ENCODE peak calls at places on chromosomes 4 and X, in ten cellular contexts. T is ovary; P is dorsolateral prefrontal cortex; N is heart right ventricle; H is HL-60; A is pancreas; Q is uterus; K is cardiac muscle cell; S is breast epithelium; U is CD4-positive, alpha-beta T cell. R is an unnamed sample.

GRCh38 chr4:140185725-140186124 is 31.7 kb upstream of the MAML3 start:
- DNase-seq in Q (no peak), N (no peak), T (no peak), A (no peak), S (no peak), P (no peak), U (no peak), H (no peak), K (no peak), R (no peak)

GRCh38 chr4:10831727-10832408 is 147.3 kb upstream of the CLNK start:
- DNase-seq in T (no peak), Q (no peak), A (no peak), H (no peak), P (no peak), N (no peak), K (no peak), S (no peak), U (no peak), R (no peak)

GRCh38 chr4:182649698-182650477 is 267.3 kb downstream of the DCTD start:
- DNase-seq in H (no peak), K (no peak), P (no peak), N (no peak), A (no peak), S (no peak), Q (no peak), U (no peak), T (no peak), R (no peak)

GRCh38 chr4:169523796-169524195 is 88.6 kb downstream of the NEK1 start:
- DNase-seq in U (no peak), P (no peak), S (no peak), N (no peak), T (no peak), H (no peak), A (no peak), K (no peak), Q (no peak), R (no peak)

GRCh38 chr4:177375971-177376370 is 66.3 kb downstream of the AGA start:
- DNase-seq in P (no peak), K (no peak), A (no peak), S (no peak), U (no peak), H (no peak), N (no peak), Q (no peak), T (no peak), R (no peak)

GRCh38 chr4:87322754-87323153 is at the start of gene HSD17B13:
- DNase-seq in T (no peak), S (no peak), K (no peak), P (no peak), Q (no peak), A (no peak), H (no peak), N (no peak), U (no peak), R (no peak)

GRCh38 chr4:91936301-91936700 is 367.5 kb upstream of the GRID2 start:
- DNase-seq in N (no peak), P (no peak), H (no peak), U (no peak), A (no peak), S (no peak), T (no peak), Q (no peak), K (peak), R (no peak)

GRCh38 chr4:148515248-148515647 is 73.0 kb upstream of the NR3C2 start:
- DNase-seq in N (no peak), H (no peak), K (peak), S (no peak), Q (no peak), U (no peak), P (no peak), T (no peak), A (no peak), R (no peak)

GRCh38 chrX:38717871-38718270 is 83.4 kb upstream of the MID1IP1 start:
- DNase-seq in A (no peak), K (peak), H (peak), T (no peak), Q (no peak), N (no peak), U (no peak), S (no peak), P (no peak), R (no peak)

GRCh38 chr4:7027284-7027683 is 15.9 kb upstream of the TADA2B start:
- DNase-seq in N (no peak), S (no peak), Q (no peak), K (no peak), P (no peak), U (no peak), T (no peak), H (no peak), A (no peak), R (no peak)

GRCh38 chr4:80201326-80202151 is 4.2 kb downstream of the PRDM8 start:
- DNase-seq in S (no peak), T (peak), K (peak), A (no peak), P (no peak), N (peak), H (peak), U (peak), Q (peak), R (peak)

GRCh38 chr4:184824776-184825393 is 883 bp downstream of the ACSL1 start:
- DNase-seq in Q (no peak), S (no peak), N (no peak), T (no peak), P (no peak), H (no peak), A (no peak), K (no peak), U (no peak), R (no peak)

GRCh38 chr4:139728840-139729239 is 63.2 kb downstream of the MGST2 start:
- DNase-seq in A (peak), Q (no peak), K (no peak), N (no peak), U (no peak), S (no peak), H (no peak), P (no peak), T (no peak), R (no peak)

GRCh38 chr4:179607003-179607402 is 2164.8 kb upstream of the AGA start:
- DNase-seq in K (no peak), N (no peak), U (no peak), P (no peak), Q (no peak), S (no peak), T (no peak), A (no peak), H (no peak), R (no peak)

GRCh38 chrX:96435636-96436035 is 249.0 kb upstream of the DIAPH2 start:
- DNase-seq in K (peak), N (no peak), A (no peak), Q (no peak), U (no peak), S (no peak), H (no peak), P (no peak), T (no peak), R (no peak)

GRCh38 chr4:83320548-83320947 is 14.1 kb downstream of the HPSE start:
- DNase-seq in P (peak), Q (no peak), N (peak), A (no peak), U (no peak), H (peak), S (peak), K (peak), T (no peak), R (peak)

GRCh38 chr4:183797445-183798248 is 107.5 kb upstream of the STOX2 start:
- DNase-seq in P (no peak), U (no peak), A (peak), K (peak), Q (no peak), T (peak), N (no peak), H (peak), S (no peak), R (peak)

GRCh38 chr4:183285886-183286285 is 34.2 kb downstream of the CLDN22 start:
- DNase-seq in Q (no peak), H (no peak), N (no peak), K (no peak), T (no peak), A (no peak), P (no peak), U (no peak), S (no peak), R (no peak)

GRCh38 chr4:27149541-27150212 is 289.0 kb downstream of the STIM2 start:
- DNase-seq in U (no peak), T (no peak), N (no peak), K (no peak), A (no peak), H (no peak), S (no peak), P (no peak), Q (no peak), R (no peak)

GRCh38 chrX:110044531-110045249 is 41.8 kb downstream of the TMEM164 start:
- DNase-seq in A (no peak), H (no peak), P (no peak), T (no peak), N (no peak), K (no peak), U (no peak), Q (no peak), S (no peak), R (no peak)

GRCh38 chr4:170011921-170012628 is 14.1 kb downstream of the MFAP3L start:
- DNase-seq in P (no peak), K (no peak), T (no peak), U (no peak), H (no peak), S (no peak), A (no peak), N (no peak), Q (no peak), R (no peak)

GRCh38 chr4:17642404-17642783 is 28.0 kb downstream of the MED28 start:
- DNase-seq in N (no peak), P (no peak), S (no peak), U (no peak), H (no peak), K (no peak), T (no peak), Q (no peak), A (no peak), R (no peak)

GRCh38 chrX:23993012-23993633 is 33.9 kb downstream of the KLHL15 start:
- DNase-seq in H (no peak), A (no peak), S (no peak), K (peak), Q (no peak), U (no peak), T (no peak), P (no peak), N (no peak), R (no peak)

GRCh38 chr4:140609548-140610425 is 41.0 kb upstream of the UCP1 start:
- DNase-seq in Q (no peak), H (no peak), U (no peak), N (no peak), S (no peak), A (no peak), T (no peak), P (no peak), K (peak), R (no peak)

GRCh38 chr4:24472514-24473308 is 111.6 kb downstream of the DHX15 start:
- DNase-seq in T (peak), N (peak), P (peak), S (peak), K (peak), H (peak), Q (peak), U (no peak), A (peak), R (peak)

GRCh38 chr4:90069151-90069550 is 58.0 kb upstream of the CCSER1 start:
- DNase-seq in A (no peak), U (no peak), Q (no peak), H (no peak), T (no peak), N (no peak), P (no peak), S (no peak), K (peak), R (no peak)

GRCh38 chr4:112316333-112316732 is 19.2 kb downstream of the ALPK1 start:
- DNase-seq in P (no peak), H (no peak), A (no peak), U (no peak), T (no peak), S (no peak), N (no peak), Q (no peak), K (no peak), R (no peak)

GRCh38 chr4:95061220-95061619 is 303.5 kb downstream of the BMPR1B start:
- DNase-seq in N (no peak), P (no peak), H (no peak), K (peak), T (no peak), S (no peak), Q (no peak), U (no peak), A (no peak), R (no peak)

DNA sequence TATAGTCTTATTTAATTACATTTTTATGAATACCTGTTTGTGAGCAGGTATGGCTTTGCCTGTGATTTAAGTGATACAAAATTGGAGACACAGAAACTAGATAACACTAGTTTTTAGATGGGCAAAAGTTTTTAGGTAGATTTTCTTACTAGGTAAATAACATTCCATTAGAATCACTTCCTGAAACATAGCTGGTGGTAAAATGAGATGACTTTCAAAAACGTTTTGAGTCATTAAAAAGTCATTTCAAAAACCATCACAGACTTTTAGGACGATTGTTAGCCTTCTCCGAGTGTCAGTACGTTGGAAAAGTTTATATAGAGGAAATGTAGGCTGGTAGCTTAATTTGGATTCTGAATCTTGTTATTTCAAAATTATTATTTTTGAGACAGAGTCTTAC is 18.3 kb downstream of the PTTG2 start:
- DNase-seq in P (no peak), H (no peak), U (no peak), A (no peak), Q (no peak), S (no peak), K (no peak), N (no peak), T (no peak), R (no peak)
- H3K27ac ChIP-seq in P (peak), H (peak), U (no peak), A (no peak), Q (peak), S (no peak), K (no peak), N (peak), T (no peak), R (peak)

DNA sequence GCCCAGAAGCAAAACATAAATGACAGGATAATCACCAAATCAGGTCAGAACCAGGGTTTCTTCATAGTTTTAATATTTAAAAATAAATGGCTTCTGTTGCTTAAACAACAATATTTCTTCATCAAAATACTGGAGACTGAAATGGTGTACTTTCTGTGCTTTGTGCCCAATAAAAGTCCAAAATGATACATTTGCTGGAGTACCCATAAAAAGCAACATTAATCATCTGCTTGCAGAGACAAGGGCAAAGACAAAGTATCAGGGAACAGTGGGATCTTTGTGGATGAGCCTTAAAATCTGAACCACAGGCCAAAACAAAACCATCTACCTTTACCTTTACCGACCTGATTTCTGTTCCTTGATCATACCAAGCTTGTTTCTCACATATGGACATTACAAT is 683.9 kb upstream of the ATOH1 start:
- DNase-seq in H (no peak), T (no peak), U (no peak), S (no peak), K (no peak), Q (no peak), P (no peak), N (no peak), A (no peak), R (no peak)
- H3K27ac ChIP-seq in H (no peak), T (no peak), U (no peak), S (no peak), K (no peak), Q (no peak), P (no peak), N (no peak), A (no peak), R (no peak)

GRCh38 chrX:153938226-153938786 is 3.5 kb upstream of the NAA10 start:
- DNase-seq in H (no peak), P (no peak), T (no peak), S (no peak), K (no peak), N (no peak), U (no peak), Q (no peak), A (no peak), R (no peak)
- H3K27ac ChIP-seq in H (no peak), P (no peak), T (no peak), S (no peak), K (no peak), N (no peak), U (no peak), Q (no peak), A (no peak), R (no peak)

GRCh38 chrX:41043950-41044349 is 41.3 kb upstream of the USP9X start:
- DNase-seq in S (no peak), P (no peak), N (no peak), Q (no peak), U (no peak), H (no peak), K (peak), A (no peak), T (no peak), R (no peak)
- H3K27ac ChIP-seq in S (no peak), P (no peak), N (no peak), Q (no peak), U (no peak), H (no peak), K (no peak), A (no peak), T (no peak), R (no peak)

GRCh38 chr4:76605099-76605563 is 170.1 kb downstream of the SHROOM3 start:
- DNase-seq in A (no peak), H (no peak), T (no peak), U (no peak), N (no peak), K (no peak), P (no peak), Q (no peak), S (no peak), R (no peak)

GRCh38 chr4:76600447-76600846 is 165.4 kb downstream of the SHROOM3 start:
- DNase-seq in A (no peak), P (no peak), K (no peak), S (no peak), U (no peak), H (no peak), T (no peak), N (no peak), Q (no peak), R (no peak)

GRCh38 chr4:76606662-76607265 is 171.7 kb downstream of the SHROOM3 start:
- DNase-seq in U (no peak), T (no peak), K (no peak), N (no peak), A (no peak), Q (no peak), P (no peak), S (no peak), H (no peak), R (no peak)

GRCh38 chr4:76597423-76597979 is 162.5 kb downstream of the SHROOM3 start:
- DNase-seq in A (no peak), K (no peak), Q (no peak), U (no peak), T (no peak), N (no peak), P (no peak), H (no peak), S (no peak), R (no peak)

GRCh38 chr4:76601791-76602190 is 166.8 kb downstream of the SHROOM3 start:
- DNase-seq in P (no peak), A (no peak), U (no peak), Q (no peak), H (no peak), T (no peak), N (no peak), K (peak), S (no peak), R (no peak)
- H3K27ac ChIP-seq in P (no peak), A (no peak), U (no peak), Q (no peak), H (no peak), T (no peak), N (no peak), K (no peak), S (peak), R (peak)

DNA sequence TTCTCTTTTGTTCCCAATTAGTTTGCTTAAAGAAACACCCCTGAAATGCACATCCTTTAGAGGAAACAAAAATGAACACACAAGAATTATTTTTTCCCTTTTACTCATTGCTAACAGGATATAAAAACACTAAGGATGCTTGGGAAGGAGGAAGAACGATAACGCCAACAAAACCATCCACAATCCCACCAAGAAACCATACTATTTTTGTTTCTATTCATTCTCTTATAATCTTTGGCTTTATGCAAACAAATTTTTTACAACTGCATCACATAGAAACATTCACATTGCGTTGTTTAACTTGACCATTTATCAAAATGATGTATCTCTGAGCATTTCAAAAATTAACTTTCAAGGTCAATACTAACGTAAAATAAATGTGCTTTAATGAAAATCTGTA is 12.0 kb downstream of the APBB2 start:
- DNase-seq in U (no peak), N (no peak), A (no peak), S (no peak), H (no peak), T (no peak), P (no peak), K (no peak), Q (no peak), R (no peak)
- H3K27ac ChIP-seq in U (no peak), N (peak), A (no peak), S (no peak), H (no peak), T (no peak), P (peak), K (no peak), Q (no peak), R (peak)

R was measured in left ventricle myocardium inferior.